ENCODE peak calls at places on chromosomes 7 and 10, in five cellular contexts. S is tibial artery, B is esophagus squamous epithelium, E is choroid plexus epithelial cell, Q is GM23338. F is an unnamed sample.

GRCh38 chr10:57959318-57960003 is 308.2 kb downstream of the IPMK start:
- DNase-seq in S (no peak), B (no peak), E (no peak), Q (no peak), F (no peak)

GRCh38 chr7:119465798-119466305 is 807.1 kb upstream of the KCND2 start:
- DNase-seq in S (no peak), B (no peak), E (no peak), Q (no peak), F (no peak)

GRCh38 chr7:36473454-36474282 is 84.0 kb downstream of the ANLN start:
- DNase-seq in S (no peak), B (no peak), E (peak), Q (peak), F (no peak)

GRCh38 chr7:135678612-135679575 is 16.6 kb downstream of the STMP1 start:
- DNase-seq in S (peak), B (no peak), E (peak), Q (no peak), F (peak)

GRCh38 chr7:128697301-128697905 is 25.3 kb downstream of the GARIN1A start:
- DNase-seq in S (peak), B (peak), E (peak), Q (peak), F (no peak)

GRCh38 chr7:6395898-6396582 is 51.7 kb downstream of the DAGLB start:
- DNase-seq in S (peak), B (no peak), E (no peak), Q (no peak), F (no peak)

GRCh38 chr10:70992436-70992835 is 104.1 kb upstream of the PCBD1 start:
- DNase-seq in S (no peak), B (no peak), E (no peak), Q (no peak), F (no peak)

GRCh38 chr7:1268076-1268815 is 35.6 kb downstream of the UNCX start:
- DNase-seq in S (no peak), B (no peak), E (no peak), Q (no peak), F (no peak)

GRCh38 chr7:116315293-116315692 is 105.0 kb downstream of the TES start:
- DNase-seq in S (no peak), B (no peak), E (peak), Q (no peak), F (no peak)

GRCh38 chr10:82826132-82826531 is 951.1 kb downstream of the NRG3 start:
- DNase-seq in S (no peak), B (no peak), E (no peak), Q (no peak), F (no peak)

GRCh38 chr10:84342584-84342983 is 14.2 kb downstream of the CCSER2 start:
- DNase-seq in S (no peak), B (no peak), E (no peak), Q (no peak), F (no peak)

GRCh38 chr7:42407828-42408227 is 170.8 kb upstream of the GLI3 start:
- DNase-seq in S (no peak), B (no peak), E (no peak), Q (no peak), F (no peak)

GRCh38 chr7:45416846-45417245 is 157.3 kb upstream of the ADCY1 start:
- DNase-seq in S (no peak), B (no peak), E (no peak), Q (no peak), F (no peak)

GRCh38 chr7:137992738-137993394 is 9.0 kb downstream of the CREB3L2 start:
- DNase-seq in S (peak), B (no peak), E (peak), Q (no peak), F (no peak)

GRCh38 chr7:105010538-105011523 is 3.2 kb upstream of the KMT2E start:
- DNase-seq in S (no peak), B (no peak), E (peak), Q (peak), F (no peak)

GRCh38 chr10:52004342-52004949 is 305.1 kb upstream of the CSTF2T start:
- DNase-seq in S (no peak), B (no peak), E (peak), Q (peak), F (peak)

GRCh38 chr7:100674441-100675407 is 1.2 kb downstream of the GNB2 start:
- DNase-seq in S (no peak), B (no peak), E (peak), Q (peak), F (no peak)

GRCh38 chr10:131174211-131174565 is 137.3 kb downstream of the TCERG1L start:
- DNase-seq in S (no peak), B (no peak), E (no peak), Q (no peak), F (no peak)

GRCh38 chr7:154860621-154861375 is 142.1 kb downstream of the PAXIP1 start:
- DNase-seq in S (no peak), B (no peak), E (no peak), Q (no peak), F (no peak)

GRCh38 chr7:10429516-10429915 is 544.2 kb upstream of the PHF14 start:
- DNase-seq in S (no peak), B (no peak), E (no peak), Q (peak), F (no peak)

GRCh38 chr10:49610015-49610734 is at the start of gene SLC18A3:
- DNase-seq in S (no peak), B (no peak), E (no peak), Q (peak), F (no peak)

GRCh38 chr10:13984647-13985155 is 346.0 kb downstream of the FRMD4A start:
- DNase-seq in S (no peak), B (no peak), E (peak), Q (no peak), F (no peak)

GRCh38 chr7:2148189-2148588 is 84.6 kb downstream of the MAD1L1 start:
- DNase-seq in S (no peak), B (no peak), E (no peak), Q (peak), F (no peak)

GRCh38 chr7:22190736-22191135 is 166.2 kb downstream of the RAPGEF5 start:
- DNase-seq in S (no peak), B (no peak), E (no peak), Q (no peak), F (no peak)
- H3K4me3 ChIP-seq in S (no peak), B (no peak), E (no peak), Q (no peak), F (no peak)

GRCh38 chr7:95688931-95689453 is 83.4 kb upstream of the DYNC1I1 start:
- DNase-seq in S (no peak), B (no peak), E (peak), Q (no peak), F (no peak)

GRCh38 chr7:95693551-95694333 is 78.6 kb upstream of the DYNC1I1 start:
- DNase-seq in S (no peak), B (no peak), E (peak), Q (no peak), F (no peak)

GRCh38 chr7:95691464-95691863 is 80.9 kb upstream of the DYNC1I1 start:
- DNase-seq in S (no peak), B (no peak), E (no peak), Q (no peak), F (no peak)

GRCh38 chr7:95687759-95688343 is 84.5 kb upstream of the DYNC1I1 start:
- DNase-seq in S (no peak), B (no peak), E (peak), Q (peak), F (no peak)

GRCh38 chr7:95690367-95690947 is 81.9 kb upstream of the DYNC1I1 start:
- DNase-seq in S (no peak), B (no peak), E (peak), Q (peak), F (peak)
- TF ChIP-seq CTCF in S (peak), B (peak), E (peak), Q (peak), F (peak)

DNA sequence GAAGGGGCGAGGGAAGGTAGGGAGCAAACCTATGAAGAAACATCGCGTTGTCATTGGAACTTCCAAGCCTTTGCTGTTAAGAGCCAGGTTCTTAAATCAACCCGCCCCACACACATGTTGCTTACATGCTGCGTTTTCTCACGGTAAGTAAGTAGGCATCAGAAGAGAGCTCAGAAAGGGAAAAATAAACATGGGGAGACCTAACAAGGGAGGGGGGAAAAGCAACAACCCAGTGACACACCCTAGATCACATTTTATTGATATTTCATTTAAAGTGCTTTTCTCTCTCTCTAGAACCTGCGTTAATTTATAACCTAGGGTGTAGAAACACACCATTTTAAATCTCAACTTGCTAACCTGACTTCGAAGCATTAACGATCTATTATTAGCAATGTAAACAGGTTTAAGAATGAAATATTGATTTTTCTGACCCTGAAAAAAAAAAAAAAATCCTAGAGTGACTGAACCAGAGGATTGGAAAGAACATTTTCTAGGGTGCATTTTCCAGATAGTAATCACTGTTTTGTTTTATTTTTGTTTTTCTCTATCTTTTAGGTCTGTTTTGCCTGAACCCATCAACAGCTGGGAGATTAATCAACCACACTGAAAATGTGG is 3.2 kb downstream of the HOXA2 start:
- DNase-seq in S (no peak), B (no peak), E (no peak), Q (peak), F (no peak)
- H3K4me3 ChIP-seq in S (peak), B (peak), E (no peak), Q (no peak), F (no peak)

GRCh38 chr10:2870654-2871053 is 196.7 kb upstream of the PFKP start:
- DNase-seq in S (no peak), B (no peak), E (no peak), Q (no peak), F (no peak)
- TF ChIP-seq CTCF in S (no peak), B (no peak), E (no peak), Q (no peak), F (no peak)

GRCh38 chr7:132544025-132544424 is 32.2 kb downstream of the PLXNA4 start:
- DNase-seq in S (no peak), B (no peak), E (no peak), Q (no peak), F (no peak)
- H3K4me3 ChIP-seq in S (no peak), B (no peak), E (no peak), Q (no peak), F (no peak)

GRCh38 chr7:71133232-71133622 is 1.3 kb downstream of the GALNT17 start:
- DNase-seq in S (no peak), B (no peak), E (no peak), Q (peak), F (no peak)

GRCh38 chr7:71132521-71133231 is 732 bp downstream of the GALNT17 start:
- DNase-seq in S (no peak), B (no peak), E (peak), Q (peak), F (no peak)

GRCh38 chr7:71130280-71130679 is 1.7 kb upstream of the GALNT17 start:
- DNase-seq in S (no peak), B (no peak), E (no peak), Q (no peak), F (no peak)

GRCh38 chr7:71131753-71132520 is at the start of gene GALNT17:
- DNase-seq in S (no peak), B (no peak), E (no peak), Q (peak), F (no peak)

GRCh38 chr7:71131256-71131752 is 640 bp upstream of the GALNT17 start:
- DNase-seq in S (peak), B (no peak), E (peak), Q (peak), F (no peak)
- TF ChIP-seq CTCF in S (no peak), B (peak), E (no peak), Q (no peak), F (no peak)

DNA sequence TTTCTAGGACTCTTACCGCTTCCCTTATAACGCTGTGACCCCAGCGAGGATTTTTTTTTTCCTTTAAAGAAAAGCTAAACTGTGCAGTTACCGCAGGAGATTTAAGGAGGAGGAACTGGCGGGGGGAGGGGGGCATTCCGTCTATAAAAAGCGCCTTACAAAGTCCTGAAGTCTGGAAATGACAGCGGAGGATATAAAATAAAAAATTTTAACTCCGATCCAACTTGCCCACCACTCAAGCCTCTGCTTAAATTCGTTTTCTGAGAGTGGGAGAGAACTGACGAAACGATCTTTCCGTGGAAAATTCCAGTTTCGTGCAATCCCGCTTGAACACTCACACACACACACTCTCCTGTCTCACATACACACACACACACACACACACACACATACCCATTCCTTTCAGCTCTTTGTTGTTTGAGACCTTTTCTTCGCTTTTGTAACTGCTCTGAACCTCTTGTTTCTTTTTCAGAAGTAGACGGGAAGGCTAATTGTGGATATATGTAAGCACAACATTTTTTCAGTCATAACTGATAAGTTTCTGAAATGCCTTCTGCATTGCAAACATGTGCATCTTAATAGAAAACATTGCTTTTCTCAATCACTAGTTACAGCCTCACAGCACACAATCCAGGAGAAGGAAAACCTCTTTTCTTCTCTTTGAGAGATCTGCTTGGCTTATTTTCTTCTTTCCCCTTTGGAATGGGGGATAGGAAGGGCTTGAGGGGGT is 748 bp downstream of the HPSE2 start:
- DNase-seq in S (no peak), B (no peak), E (peak), Q (peak), F (no peak)
- H3K4me3 ChIP-seq in S (peak), B (peak), E (no peak), Q (peak), F (no peak)

GRCh38 chr10:129658673-129659072 is 191.6 kb downstream of the MGMT start:
- DNase-seq in S (no peak), B (no peak), E (peak), Q (peak), F (no peak)
- TF ChIP-seq CTCF in S (no peak), B (no peak), E (peak), Q (peak), F (peak)

GRCh38 chr7:150738092-150739044 is 1.1 kb downstream of the GIMAP5 start:
- DNase-seq in S (no peak), B (no peak), E (no peak), Q (no peak), F (no peak)

GRCh38 chr7:150737265-150738055 is at the start of gene GIMAP5:
- DNase-seq in S (peak), B (no peak), E (no peak), Q (no peak), F (no peak)

GRCh38 chr7:150736864-150737263 is 354 bp upstream of the GIMAP5 start:
- DNase-seq in S (no peak), B (no peak), E (no peak), Q (no peak), F (no peak)

GRCh38 chr7:150740053-150740452 is 2.8 kb downstream of the GIMAP5 start:
- DNase-seq in S (no peak), B (no peak), E (no peak), Q (no peak), F (no peak)

GRCh38 chr7:150739045-150739432 is 1.8 kb downstream of the GIMAP5 start:
- DNase-seq in S (no peak), B (no peak), E (no peak), Q (no peak), F (no peak)
- H3K4me3 ChIP-seq in S (peak), B (peak), E (no peak), Q (no peak), F (no peak)

F was measured in retinal pigment epithelial cell.